ENCODE peak calls at places on chromosomes 1 and 21, in four cellular contexts. X is GM12864, L is epithelial cell of esophagus, O is spleen. F is an unnamed sample.

GRCh38 chr21:46065215-46065992 is 32.5 kb upstream of the COL6A2 start:
- DNase-seq in X (no peak), L (no peak), O (no peak), F (no peak)

GRCh38 chr1:180271640-180272255 is 41.7 kb downstream of the LHX4 start:
- DNase-seq in X (no peak), L (no peak), O (no peak), F (no peak)

GRCh38 chr1:62325696-62326095 is 6.5 kb upstream of the KANK4 start:
- DNase-seq in X (no peak), L (peak; percentile 90), O (no peak), F (no peak)

GRCh38 chr1:11657654-11658053 is 3.0 kb downstream of the FBXO44 start:
- DNase-seq in X (no peak), L (no peak), O (no peak), F (no peak)

GRCh38 chr1:42815938-42816599 is 853 bp upstream of the ERMAP start:
- DNase-seq in X (no peak), L (peak; percentile 5), O (no peak), F (peak; percentile 10)

GRCh38 chr1:178344513-178345077 is 152.2 kb downstream of the CLEC20A start:
- DNase-seq in X (no peak), L (peak; percentile 87), O (no peak), F (no peak)

GRCh38 chr1:26826261-26827201 is at the start of gene ZDHHC18:
- DNase-seq in X (no peak), L (peak; percentile 66), O (peak; percentile 95), F (peak; percentile 80)

GRCh38 chr1:163066168-163066567 is 3.0 kb upstream of the RGS4 start:
- DNase-seq in X (no peak), L (no peak), O (no peak), F (no peak)

F was measured in GM06990.